ENCODE peak calls at places on chromosomes 1 and 21, in nine cellular contexts. One of them, this sample, is unnamed.

GRCh38 chr21:15206514-15206913 is 141.7 kb upstream of the NRIP1 start:
- DNase-seq in HL-60: peak; percentile 61
- DNase-seq in K562: no peak
- DNase-seq in osteoblast: no peak
- DNase-seq in kidney: no peak
- DNase-seq in A549: no peak
- DNase-seq in esophagus muscularis mucosa: no peak
- DNase-seq in lung: no peak
- DNase-seq in AG09309: no peak
- DNase-seq in this sample: no peak

GRCh38 chr1:223230161-223230881 is 87.3 kb upstream of the TLR5 start:
- DNase-seq in A549: no peak
- DNase-seq in esophagus muscularis mucosa: no peak
- DNase-seq in kidney: no peak
- DNase-seq in lung: no peak
- DNase-seq in osteoblast: peak; percentile 92
- DNase-seq in AG09309: peak; percentile 68
- DNase-seq in HL-60: no peak
- DNase-seq in K562: no peak
- DNase-seq in this sample: peak; percentile 63

GRCh38 chr1:208179303-208179702 is 64.9 kb downstream of the PLXNA2 start:
- DNase-seq in osteoblast: peak; percentile 44
- DNase-seq in kidney: no peak
- DNase-seq in lung: peak; percentile 70
- DNase-seq in K562: peak; percentile 38
- DNase-seq in A549: peak; percentile 40
- DNase-seq in HL-60: no peak
- DNase-seq in esophagus muscularis mucosa: no peak
- DNase-seq in AG09309: no peak
- DNase-seq in this sample: no peak

GRCh38 chr1:230156536-230156935 is 89.5 kb downstream of the GALNT2 start:
- DNase-seq in esophagus muscularis mucosa: no peak
- DNase-seq in HL-60: no peak
- DNase-seq in K562: no peak
- DNase-seq in lung: no peak
- DNase-seq in osteoblast: no peak
- DNase-seq in AG09309: no peak
- DNase-seq in kidney: no peak
- DNase-seq in A549: no peak
- DNase-seq in this sample: no peak

GRCh38 chr21:14403681-14404318 is 20.9 kb upstream of the HSPA13 start:
- DNase-seq in A549: peak; percentile 28
- DNase-seq in kidney: no peak
- DNase-seq in osteoblast: peak; percentile 56
- DNase-seq in K562: peak; percentile 49
- DNase-seq in esophagus muscularis mucosa: no peak
- DNase-seq in HL-60: no peak
- DNase-seq in lung: no peak
- DNase-seq in AG09309: peak; percentile 11
- DNase-seq in this sample: peak; percentile 69

GRCh38 chr1:229341811-229342304 is 989 bp downstream of the CCSAP start:
- DNase-seq in lung: no peak
- DNase-seq in A549: peak; percentile 50
- DNase-seq in osteoblast: no peak
- DNase-seq in K562: no peak
- DNase-seq in HL-60: peak; percentile 54
- DNase-seq in AG09309: no peak
- DNase-seq in kidney: no peak
- DNase-seq in esophagus muscularis mucosa: no peak
- DNase-seq in this sample: peak; percentile 28

GRCh38 chr21:29737188-29737587 is 202.6 kb downstream of the GRIK1 start:
- DNase-seq in lung: no peak
- DNase-seq in kidney: no peak
- DNase-seq in AG09309: no peak
- DNase-seq in osteoblast: no peak
- DNase-seq in A549: no peak
- DNase-seq in HL-60: no peak
- DNase-seq in K562: no peak
- DNase-seq in esophagus muscularis mucosa: no peak
- DNase-seq in this sample: peak; percentile 6

GRCh38 chr21:29218749-29219148 is 80.0 kb upstream of the BACH1 start:
- DNase-seq in esophagus muscularis mucosa: no peak
- DNase-seq in osteoblast: no peak
- DNase-seq in A549: no peak
- DNase-seq in lung: no peak
- DNase-seq in K562: no peak
- DNase-seq in kidney: no peak
- DNase-seq in HL-60: no peak
- DNase-seq in AG09309: no peak
- DNase-seq in this sample: no peak

GRCh38 chr1:182917386-182917785 is 35.6 kb downstream of the SHCBP1L start:
- DNase-seq in A549: no peak
- DNase-seq in K562: no peak
- DNase-seq in osteoblast: no peak
- DNase-seq in AG09309: no peak
- DNase-seq in lung: no peak
- DNase-seq in esophagus muscularis mucosa: no peak
- DNase-seq in HL-60: no peak
- DNase-seq in kidney: no peak
- DNase-seq in this sample: peak; percentile 45

GRCh38 chr1:51924455-51924854 is 45.9 kb upstream of the NRDC start:
- DNase-seq in HL-60: no peak
- DNase-seq in K562: peak; percentile 24
- DNase-seq in AG09309: no peak
- DNase-seq in kidney: no peak
- DNase-seq in osteoblast: peak; percentile 74
- DNase-seq in A549: no peak
- DNase-seq in esophagus muscularis mucosa: no peak
- DNase-seq in lung: no peak
- DNase-seq in this sample: peak; percentile 26

GRCh38 chr1:245599413-245600174 is 444.8 kb downstream of the KIF26B start:
- DNase-seq in A549: no peak
- DNase-seq in K562: no peak
- DNase-seq in AG09309: peak; percentile 96
- DNase-seq in lung: peak; percentile 36
- DNase-seq in esophagus muscularis mucosa: no peak
- DNase-seq in kidney: no peak
- DNase-seq in HL-60: peak; percentile 95
- DNase-seq in osteoblast: peak; percentile 91
- DNase-seq in this sample: peak; percentile 96

DNA sequence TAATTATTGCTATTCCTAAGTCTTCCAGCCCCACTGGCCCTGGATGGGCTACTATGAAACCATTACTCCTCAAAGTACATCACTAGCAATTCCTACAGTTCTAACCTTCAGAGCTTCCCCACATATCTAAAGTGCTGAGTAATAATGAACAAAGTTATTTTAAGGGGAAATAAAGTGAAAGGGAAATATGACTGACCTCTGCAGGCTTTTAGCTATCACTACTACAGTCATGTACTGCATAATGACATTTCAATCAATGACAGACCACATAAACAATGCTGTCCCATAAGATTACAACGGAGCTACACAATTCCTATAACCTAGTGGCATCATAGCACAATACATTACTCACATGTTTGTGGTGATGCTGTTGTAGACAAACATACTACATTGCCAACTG is 32.5 kb upstream of the ASPM start:
- DNase-seq in AG09309: peak; percentile 46
- DNase-seq in osteoblast: no peak
- DNase-seq in K562: peak; percentile 23
- DNase-seq in A549: peak; percentile 74
- DNase-seq in HL-60: no peak
- DNase-seq in esophagus muscularis mucosa: no peak
- DNase-seq in lung: no peak
- DNase-seq in kidney: no peak
- DNase-seq in this sample: peak; percentile 81
- TF ChIP-seq CTCF in AG09309: peak; percentile 37
- TF ChIP-seq CTCF in osteoblast: peak; percentile 50
- TF ChIP-seq CTCF in K562: peak; percentile 33
- TF ChIP-seq CTCF in A549: peak; percentile 18
- TF ChIP-seq CTCF in HL-60: no peak
- TF ChIP-seq CTCF in esophagus muscularis mucosa: no peak
- TF ChIP-seq CTCF in lung: no peak
- TF ChIP-seq CTCF in kidney: no peak
- TF ChIP-seq CTCF in this sample: peak; percentile 46

DNA sequence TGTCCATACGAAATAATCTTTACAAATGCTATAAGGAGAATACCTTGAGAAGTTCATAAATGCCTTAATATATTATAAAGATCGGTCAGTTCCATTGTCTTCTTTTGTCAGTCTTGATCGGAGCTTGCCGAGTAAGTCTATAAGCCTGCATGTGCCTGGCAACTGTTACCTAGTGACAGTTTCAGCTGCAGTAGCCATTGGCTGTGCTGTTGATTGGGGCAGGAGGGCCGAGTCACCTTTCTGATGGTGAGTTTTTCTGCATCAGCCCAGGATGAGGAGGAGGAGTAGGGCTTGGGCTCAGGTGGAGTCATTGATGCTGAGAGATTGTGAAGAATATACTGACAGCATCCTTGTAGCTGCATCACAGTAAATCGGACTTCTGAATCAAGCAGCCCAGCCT is 1.9 kb upstream of the GPR52 start:
- DNase-seq in kidney: no peak
- DNase-seq in esophagus muscularis mucosa: no peak
- DNase-seq in lung: no peak
- DNase-seq in A549: no peak
- DNase-seq in K562: no peak
- DNase-seq in AG09309: no peak
- DNase-seq in HL-60: no peak
- DNase-seq in osteoblast: no peak
- DNase-seq in this sample: no peak
- H3K4me3 ChIP-seq in kidney: no peak overlapping the region
- H3K4me3 ChIP-seq in esophagus muscularis mucosa: no peak overlapping the region
- H3K4me3 ChIP-seq in lung: no peak overlapping the region
- H3K4me3 ChIP-seq in A549: no peak overlapping the region
- H3K4me3 ChIP-seq in K562: no peak overlapping the region
- H3K4me3 ChIP-seq in AG09309: no peak overlapping the region
- H3K4me3 ChIP-seq in HL-60: no peak overlapping the region
- H3K4me3 ChIP-seq in osteoblast: no peak overlapping the region
- H3K4me3 ChIP-seq in this sample: no peak overlapping the region

DNA sequence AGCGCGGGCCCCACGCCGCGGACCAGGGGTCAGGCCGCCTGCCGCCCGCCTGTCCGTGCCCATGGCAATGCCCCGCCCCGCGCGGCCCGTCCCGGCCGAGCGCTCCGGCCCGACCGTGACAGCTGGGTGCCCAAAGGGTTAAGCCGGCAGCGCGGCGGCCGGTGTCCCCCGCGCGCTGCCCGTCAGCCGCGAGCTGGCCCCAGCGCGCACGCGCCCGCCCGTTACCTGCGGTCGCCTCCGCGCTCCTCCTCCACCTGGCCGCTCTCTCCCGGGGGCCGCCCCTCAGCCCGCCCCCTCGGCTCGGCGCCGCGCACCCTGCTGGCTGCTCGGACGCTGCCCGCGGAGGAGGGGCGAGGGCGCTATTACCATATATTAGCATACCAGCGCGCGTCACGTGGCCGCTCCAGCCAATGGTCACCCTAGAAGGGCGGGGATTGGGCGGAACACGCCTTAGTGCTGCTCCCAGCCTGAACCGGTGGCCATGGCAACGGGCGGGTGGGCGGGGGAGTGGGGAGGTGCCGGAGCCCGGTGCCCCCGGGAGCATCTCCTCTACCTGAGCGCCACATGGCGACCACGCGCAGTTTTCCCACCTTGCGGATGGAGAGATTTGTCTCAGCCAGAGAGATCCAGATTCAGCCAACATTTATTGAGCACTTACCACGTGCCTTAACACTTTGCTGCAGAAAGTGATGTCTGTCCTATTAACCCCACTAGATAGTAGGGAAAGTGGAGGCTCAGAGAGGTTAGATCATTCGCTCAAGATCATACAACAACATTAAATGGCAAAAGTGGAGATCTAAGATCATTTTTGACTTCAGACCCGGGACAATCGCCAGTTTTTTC is at the start of gene PHC2:
- DNase-seq in A549: peak; percentile 91
- DNase-seq in kidney: peak; percentile 99
- DNase-seq in HL-60: peak; percentile 95
- DNase-seq in osteoblast: peak; percentile 98
- DNase-seq in K562: peak; percentile 99
- DNase-seq in esophagus muscularis mucosa: peak; percentile 99
- DNase-seq in lung: peak; percentile 98
- DNase-seq in AG09309: peak; percentile 74
- DNase-seq in this sample: peak; percentile 98
- TF ChIP-seq CTCF in A549: no peak
- TF ChIP-seq CTCF in kidney: peak; percentile 19
- TF ChIP-seq CTCF in HL-60: no peak
- TF ChIP-seq CTCF in osteoblast: no peak
- TF ChIP-seq CTCF in K562: peak; percentile 23
- TF ChIP-seq CTCF in esophagus muscularis mucosa: peak; percentile 41
- TF ChIP-seq CTCF in lung: no peak
- TF ChIP-seq CTCF in AG09309: peak; percentile 14
- TF ChIP-seq CTCF in this sample: peak; percentile 6

DNA sequence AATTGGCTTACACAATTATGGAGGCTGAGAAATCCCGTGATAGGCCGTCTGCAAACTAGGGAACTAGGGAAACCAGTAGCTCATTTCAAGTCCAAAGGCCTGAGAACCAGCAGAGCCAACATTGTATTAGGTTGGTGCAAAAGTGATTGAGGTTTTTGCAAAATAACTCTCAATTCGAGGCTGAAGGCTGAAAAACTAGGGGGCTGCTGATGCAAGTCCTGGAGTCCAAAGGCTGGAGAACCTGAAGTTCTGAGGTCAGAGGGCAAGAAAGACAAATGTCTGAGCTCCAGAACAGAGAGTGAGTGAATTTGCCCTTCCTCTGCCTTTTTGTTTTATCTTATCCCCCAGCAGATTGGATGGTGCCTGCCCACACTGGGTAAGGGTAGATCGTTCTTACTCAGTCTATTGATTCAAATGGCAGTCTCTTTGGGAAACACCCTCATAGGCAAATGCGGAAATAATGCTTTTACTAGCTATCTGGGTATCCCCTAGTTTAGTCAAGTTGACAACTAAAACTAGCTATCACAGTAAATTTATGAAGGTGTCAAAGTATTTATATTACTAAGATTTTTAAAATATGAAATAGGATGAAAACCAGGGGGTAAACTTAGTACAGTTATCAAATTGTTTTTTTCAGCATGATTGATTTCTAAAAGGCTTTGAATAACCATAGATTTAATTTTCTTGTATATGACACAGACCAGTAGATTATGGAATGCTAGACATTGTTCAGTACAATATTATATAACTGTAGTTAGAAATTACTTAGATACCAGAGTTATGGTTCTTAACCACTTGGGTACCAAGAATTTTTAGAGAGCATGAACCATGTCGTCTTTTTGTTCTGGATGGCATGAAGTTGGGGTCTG is 15.4 kb downstream of the RABGAP1L start:
- DNase-seq in HL-60: no peak
- DNase-seq in esophagus muscularis mucosa: no peak
- DNase-seq in lung: no peak
- DNase-seq in K562: no peak
- DNase-seq in osteoblast: no peak
- DNase-seq in AG09309: no peak
- DNase-seq in A549: no peak
- DNase-seq in kidney: no peak
- DNase-seq in this sample: no peak
- H3K4me3 ChIP-seq in HL-60: no peak overlapping the region
- H3K4me3 ChIP-seq in esophagus muscularis mucosa: no peak overlapping the region
- H3K4me3 ChIP-seq in lung: no peak overlapping the region
- H3K4me3 ChIP-seq in K562: no peak overlapping the region
- H3K4me3 ChIP-seq in osteoblast: no peak overlapping the region
- H3K4me3 ChIP-seq in AG09309: no peak overlapping the region
- H3K4me3 ChIP-seq in A549: no peak overlapping the region
- H3K4me3 ChIP-seq in kidney: no peak overlapping the region
- H3K4me3 ChIP-seq in this sample: no peak overlapping the region

GRCh38 chr21:42411197-42411869 is 7.6 kb downstream of the UBASH3A start:
- DNase-seq in HL-60: no peak
- DNase-seq in A549: peak; percentile 25
- DNase-seq in K562: peak; percentile 66
- DNase-seq in esophagus muscularis mucosa: no peak
- DNase-seq in osteoblast: no peak
- DNase-seq in kidney: no peak
- DNase-seq in AG09309: no peak
- DNase-seq in lung: no peak
- DNase-seq in this sample: no peak
- TF ChIP-seq CTCF in HL-60: no peak
- TF ChIP-seq CTCF in A549: peak; percentile 8
- TF ChIP-seq CTCF in K562: peak; percentile 54
- TF ChIP-seq CTCF in esophagus muscularis mucosa: no peak
- TF ChIP-seq CTCF in osteoblast: no peak
- TF ChIP-seq CTCF in kidney: no peak
- TF ChIP-seq CTCF in AG09309: no peak
- TF ChIP-seq CTCF in lung: no peak
- TF ChIP-seq CTCF in this sample: peak; percentile 35